ENCODE peak calls at places on chromosomes 12 and 14, in eight cellular contexts. G is NCI-H1417, Y is KBM-7, I is RKO, S is WTC11, K is HEK293T, J is ovary, X is T-helper 9 cell. B is an unnamed sample.

GRCh38 chr14:78153069-78153351 is 17.2 kb upstream of the NRXN3 start:
- DNase-seq in G (no peak), Y (no peak), I (peak; percentile 17), S (no peak), K (no peak), J (no peak), X (no peak), B (no peak)

GRCh38 chr12:31324845-31325523 is 966 bp downstream of the SINHCAF start:
- DNase-seq in G (peak; percentile 44), Y (peak; percentile 53), I (peak; percentile 61), S (peak; percentile 31), K (peak; percentile 21), J (peak; percentile 78), X (peak; percentile 27), B (peak; percentile 10)

GRCh38 chr14:100384819-100385813 is 62.0 kb downstream of the SLC25A47 start:
- DNase-seq in G (peak; percentile 23), Y (peak; percentile 44), I (peak; percentile 65), S (no peak), K (no peak), J (no peak), X (no peak), B (no peak)

GRCh38 chr12:39723831-39724230 is 104.2 kb upstream of the ABCD2 start:
- DNase-seq in G (no peak), Y (peak; percentile 7), I (peak; percentile 59), S (no peak), K (no peak), J (no peak), X (no peak), B (peak; percentile 90)

GRCh38 chr12:49882248-49882850 is 21.4 kb downstream of the FAIM2 start:
- DNase-seq in G (no peak), Y (no peak), I (no peak), S (no peak), K (no peak), J (no peak), X (no peak), B (no peak)

GRCh38 chr14:92441751-92442477 is 71.7 kb upstream of the RIN3 start:
- DNase-seq in G (no peak), Y (no peak), I (no peak), S (no peak), K (no peak), J (no peak), X (no peak), B (no peak)

GRCh38 chr12:2884810-2885209 is 5.9 kb upstream of the TULP3 start:
- DNase-seq in G (no peak), Y (no peak), I (no peak), S (no peak), K (no peak), J (no peak), X (no peak), B (no peak)

GRCh38 chr12:93926237-93926636 is 222.1 kb upstream of the PLXNC1 start:
- DNase-seq in G (no peak), Y (no peak), I (no peak), S (no peak), K (no peak), J (no peak), X (no peak), B (no peak)

GRCh38 chr12:112327209-112327930 is 54.9 kb downstream of the HECTD4 start:
- DNase-seq in G (no peak), Y (no peak), I (no peak), S (no peak), K (no peak), J (no peak), X (no peak), B (no peak)

GRCh38 chr14:80669416-80669815 is 272.1 kb downstream of the CEP128 start:
- DNase-seq in G (no peak), Y (no peak), I (no peak), S (no peak), K (no peak), J (no peak), X (no peak), B (no peak)

GRCh38 chr12:25152055-25152454 is 42.9 kb downstream of the DNAI7 start:
- DNase-seq in G (no peak), Y (no peak), I (no peak), S (no peak), K (no peak), J (no peak), X (no peak), B (no peak)

GRCh38 chr12:59185291-59185690 is 265.0 kb upstream of the LRIG3 start:
- DNase-seq in G (no peak), Y (peak; percentile 8), I (no peak), S (no peak), K (no peak), J (no peak), X (no peak), B (no peak)

GRCh38 chr14:61290686-61291085 is 9.5 kb upstream of the TMEM30B start:
- DNase-seq in G (no peak), Y (no peak), I (no peak), S (no peak), K (no peak), J (no peak), X (no peak), B (no peak)

GRCh38 chr12:67754933-67755697 is 106.6 kb downstream of the DYRK2 start:
- DNase-seq in G (no peak), Y (no peak), I (no peak), S (no peak), K (no peak), J (no peak), X (no peak), B (no peak)

GRCh38 chr12:98469108-98469507 is 46.3 kb upstream of the TMPO start:
- DNase-seq in G (no peak), Y (no peak), I (no peak), S (no peak), K (no peak), J (no peak), X (no peak), B (no peak)

GRCh38 chr14:93743270-93744060 is 44.8 kb downstream of the PRIMA1 start:
- DNase-seq in G (no peak), Y (no peak), I (no peak), S (no peak), K (no peak), J (no peak), X (no peak), B (no peak)

GRCh38 chr14:36997843-36998242 is 174.6 kb downstream of the SLC25A21 start:
- DNase-seq in G (no peak), Y (no peak), I (no peak), S (no peak), K (no peak), J (no peak), X (no peak), B (no peak)

B was measured in NCI-H226.